ENCODE peak calls at places on chromosomes 2 and 18, in eight cellular contexts. One of them, this sample, is unnamed.

GRCh38 chr2:55995206-55995605 is 71.6 kb upstream of the EFEMP1 start:
- DNase-seq in T-cell: no peak
- DNase-seq in activated gamma-delta T cell treated with Interleukin-2 at 50 U/mL for 16 hours: no peak
- DNase-seq in central memory CD4-positive, alpha-beta T cell: no peak
- DNase-seq in Kasumi-1: no peak
- DNase-seq in GOT3: no peak
- DNase-seq in activated naive CD4-positive, alpha-beta T cell: no peak
- DNase-seq in germinal center: no peak
- DNase-seq in this sample: no peak

GRCh38 chr2:108585446-108585845 is 51.2 kb downstream of the LIMS1 start:
- DNase-seq in germinal center: no peak
- DNase-seq in Kasumi-1: no peak
- DNase-seq in central memory CD4-positive, alpha-beta T cell: no peak
- DNase-seq in activated naive CD4-positive, alpha-beta T cell: no peak
- DNase-seq in GOT3: no peak
- DNase-seq in T-cell: no peak
- DNase-seq in activated gamma-delta T cell treated with Interleukin-2 at 50 U/mL for 16 hours: no peak
- DNase-seq in this sample: no peak

GRCh38 chr18:47411159-47411558 is 159.7 kb upstream of the SKOR2 start:
- DNase-seq in activated gamma-delta T cell treated with Interleukin-2 at 50 U/mL for 16 hours: no peak
- DNase-seq in central memory CD4-positive, alpha-beta T cell: no peak
- DNase-seq in T-cell: no peak
- DNase-seq in Kasumi-1: no peak
- DNase-seq in GOT3: no peak
- DNase-seq in activated naive CD4-positive, alpha-beta T cell: no peak
- DNase-seq in germinal center: no peak
- DNase-seq in this sample: no peak

GRCh38 chr2:144078802-144079386 is 441.0 kb downstream of the ZEB2 start:
- DNase-seq in Kasumi-1: no peak
- DNase-seq in T-cell: no peak
- DNase-seq in GOT3: no peak
- DNase-seq in activated gamma-delta T cell treated with Interleukin-2 at 50 U/mL for 16 hours: no peak
- DNase-seq in activated naive CD4-positive, alpha-beta T cell: no peak
- DNase-seq in central memory CD4-positive, alpha-beta T cell: no peak
- DNase-seq in germinal center: no peak
- DNase-seq in this sample: no peak

GRCh38 chr2:180010701-180011100 is 3.6 kb upstream of the CWC22 start:
- DNase-seq in GOT3: no peak
- DNase-seq in germinal center: no peak
- DNase-seq in activated gamma-delta T cell treated with Interleukin-2 at 50 U/mL for 16 hours: no peak
- DNase-seq in T-cell: no peak
- DNase-seq in activated naive CD4-positive, alpha-beta T cell: no peak
- DNase-seq in Kasumi-1: peak; percentile 23
- DNase-seq in central memory CD4-positive, alpha-beta T cell: no peak
- DNase-seq in this sample: no peak

GRCh38 chr18:489244-490023 is 11.1 kb downstream of the COLEC12 start:
- DNase-seq in activated gamma-delta T cell treated with Interleukin-2 at 50 U/mL for 16 hours: no peak
- DNase-seq in activated naive CD4-positive, alpha-beta T cell: no peak
- DNase-seq in germinal center: no peak
- DNase-seq in central memory CD4-positive, alpha-beta T cell: no peak
- DNase-seq in Kasumi-1: no peak
- DNase-seq in T-cell: no peak
- DNase-seq in GOT3: no peak
- DNase-seq in this sample: no peak

GRCh38 chr2:159680692-159681091 is 31.6 kb upstream of the MARCHF7 start:
- DNase-seq in central memory CD4-positive, alpha-beta T cell: no peak
- DNase-seq in T-cell: no peak
- DNase-seq in activated gamma-delta T cell treated with Interleukin-2 at 50 U/mL for 16 hours: no peak
- DNase-seq in germinal center: no peak
- DNase-seq in GOT3: no peak
- DNase-seq in Kasumi-1: no peak
- DNase-seq in activated naive CD4-positive, alpha-beta T cell: no peak
- DNase-seq in this sample: no peak

GRCh38 chr2:54386993-54387590 is 69.0 kb upstream of the SPTBN1 start:
- DNase-seq in GOT3: no peak
- DNase-seq in central memory CD4-positive, alpha-beta T cell: no peak
- DNase-seq in Kasumi-1: no peak
- DNase-seq in activated naive CD4-positive, alpha-beta T cell: no peak
- DNase-seq in T-cell: no peak
- DNase-seq in germinal center: no peak
- DNase-seq in activated gamma-delta T cell treated with Interleukin-2 at 50 U/mL for 16 hours: no peak
- DNase-seq in this sample: no peak

GRCh38 chr2:206203331-206203730 is 43.6 kb downstream of the EEF1B2 start:
- DNase-seq in activated naive CD4-positive, alpha-beta T cell: no peak
- DNase-seq in T-cell: no peak
- DNase-seq in activated gamma-delta T cell treated with Interleukin-2 at 50 U/mL for 16 hours: no peak
- DNase-seq in Kasumi-1: no peak
- DNase-seq in GOT3: no peak
- DNase-seq in germinal center: no peak
- DNase-seq in central memory CD4-positive, alpha-beta T cell: no peak
- DNase-seq in this sample: no peak

GRCh38 chr2:86275962-86276361 is 61.5 kb downstream of the REEP1 start:
- DNase-seq in activated naive CD4-positive, alpha-beta T cell: no peak
- DNase-seq in Kasumi-1: no peak
- DNase-seq in germinal center: no peak
- DNase-seq in GOT3: no peak
- DNase-seq in activated gamma-delta T cell treated with Interleukin-2 at 50 U/mL for 16 hours: no peak
- DNase-seq in central memory CD4-positive, alpha-beta T cell: no peak
- DNase-seq in T-cell: no peak
- DNase-seq in this sample: no peak

GRCh38 chr2:28360066-28360741 is 32.5 kb upstream of the FOSL2 start:
- DNase-seq in germinal center: no peak
- DNase-seq in Kasumi-1: no peak
- DNase-seq in central memory CD4-positive, alpha-beta T cell: no peak
- DNase-seq in activated gamma-delta T cell treated with Interleukin-2 at 50 U/mL for 16 hours: no peak
- DNase-seq in T-cell: no peak
- DNase-seq in activated naive CD4-positive, alpha-beta T cell: no peak
- DNase-seq in GOT3: no peak
- DNase-seq in this sample: no peak

GRCh38 chr2:44553456-44553855 is 191.7 kb downstream of the CAMKMT start:
- DNase-seq in central memory CD4-positive, alpha-beta T cell: no peak
- DNase-seq in activated naive CD4-positive, alpha-beta T cell: no peak
- DNase-seq in GOT3: no peak
- DNase-seq in Kasumi-1: no peak
- DNase-seq in activated gamma-delta T cell treated with Interleukin-2 at 50 U/mL for 16 hours: no peak
- DNase-seq in germinal center: no peak
- DNase-seq in T-cell: no peak
- DNase-seq in this sample: no peak

GRCh38 chr2:79971807-79972206 is 332.7 kb downstream of the LRRTM1 start:
- DNase-seq in T-cell: no peak
- DNase-seq in GOT3: no peak
- DNase-seq in central memory CD4-positive, alpha-beta T cell: no peak
- DNase-seq in germinal center: no peak
- DNase-seq in Kasumi-1: no peak
- DNase-seq in activated gamma-delta T cell treated with Interleukin-2 at 50 U/mL for 16 hours: no peak
- DNase-seq in activated naive CD4-positive, alpha-beta T cell: no peak
- DNase-seq in this sample: no peak

GRCh38 chr18:70377317-70377799 is 88.5 kb downstream of the SOCS6 start:
- DNase-seq in central memory CD4-positive, alpha-beta T cell: no peak
- DNase-seq in germinal center: no peak
- DNase-seq in Kasumi-1: no peak
- DNase-seq in T-cell: no peak
- DNase-seq in activated naive CD4-positive, alpha-beta T cell: no peak
- DNase-seq in GOT3: no peak
- DNase-seq in activated gamma-delta T cell treated with Interleukin-2 at 50 U/mL for 16 hours: no peak
- DNase-seq in this sample: no peak

GRCh38 chr2:98701230-98701629 is 29.7 kb downstream of the MGAT4A start:
- DNase-seq in germinal center: no peak
- DNase-seq in central memory CD4-positive, alpha-beta T cell: no peak
- DNase-seq in activated gamma-delta T cell treated with Interleukin-2 at 50 U/mL for 16 hours: no peak
- DNase-seq in GOT3: no peak
- DNase-seq in Kasumi-1: no peak
- DNase-seq in activated naive CD4-positive, alpha-beta T cell: no peak
- DNase-seq in T-cell: no peak
- DNase-seq in this sample: no peak

GRCh38 chr2:17672583-17673317 is 80.9 kb downstream of the SMC6 start:
- DNase-seq in germinal center: no peak
- DNase-seq in activated gamma-delta T cell treated with Interleukin-2 at 50 U/mL for 16 hours: no peak
- DNase-seq in central memory CD4-positive, alpha-beta T cell: no peak
- DNase-seq in T-cell: no peak
- DNase-seq in GOT3: no peak
- DNase-seq in Kasumi-1: peak; percentile 8
- DNase-seq in activated naive CD4-positive, alpha-beta T cell: no peak
- DNase-seq in this sample: no peak

GRCh38 chr2:57693965-57694364 is 352.6 kb upstream of the VRK2 start:
- DNase-seq in T-cell: no peak
- DNase-seq in germinal center: no peak
- DNase-seq in GOT3: no peak
- DNase-seq in Kasumi-1: no peak
- DNase-seq in central memory CD4-positive, alpha-beta T cell: no peak
- DNase-seq in activated naive CD4-positive, alpha-beta T cell: no peak
- DNase-seq in activated gamma-delta T cell treated with Interleukin-2 at 50 U/mL for 16 hours: no peak
- DNase-seq in this sample: no peak

GRCh38 chr2:239357954-239358754 is 42.7 kb downstream of the HDAC4 start:
- DNase-seq in GOT3: no peak
- DNase-seq in activated gamma-delta T cell treated with Interleukin-2 at 50 U/mL for 16 hours: no peak
- DNase-seq in Kasumi-1: no peak
- DNase-seq in germinal center: no peak
- DNase-seq in activated naive CD4-positive, alpha-beta T cell: no peak
- DNase-seq in central memory CD4-positive, alpha-beta T cell: no peak
- DNase-seq in T-cell: no peak
- DNase-seq in this sample: no peak

GRCh38 chr2:211364911-211365310 is 808.5 kb downstream of the CPS1 start:
- DNase-seq in central memory CD4-positive, alpha-beta T cell: no peak
- DNase-seq in activated naive CD4-positive, alpha-beta T cell: no peak
- DNase-seq in activated gamma-delta T cell treated with Interleukin-2 at 50 U/mL for 16 hours: no peak
- DNase-seq in T-cell: no peak
- DNase-seq in Kasumi-1: no peak
- DNase-seq in GOT3: no peak
- DNase-seq in germinal center: no peak
- DNase-seq in this sample: no peak

GRCh38 chr18:50055474-50055873 is 139.5 kb downstream of the MYO5B start:
- DNase-seq in germinal center: no peak
- DNase-seq in GOT3: no peak
- DNase-seq in T-cell: no peak
- DNase-seq in Kasumi-1: no peak
- DNase-seq in activated naive CD4-positive, alpha-beta T cell: no peak
- DNase-seq in activated gamma-delta T cell treated with Interleukin-2 at 50 U/mL for 16 hours: no peak
- DNase-seq in central memory CD4-positive, alpha-beta T cell: no peak
- DNase-seq in this sample: no peak

GRCh38 chr2:563512-563911 is 113.7 kb downstream of the TMEM18 start:
- DNase-seq in Kasumi-1: no peak
- DNase-seq in T-cell: no peak
- DNase-seq in germinal center: no peak
- DNase-seq in GOT3: no peak
- DNase-seq in activated naive CD4-positive, alpha-beta T cell: no peak
- DNase-seq in central memory CD4-positive, alpha-beta T cell: no peak
- DNase-seq in activated gamma-delta T cell treated with Interleukin-2 at 50 U/mL for 16 hours: no peak
- DNase-seq in this sample: no peak

GRCh38 chr2:176562359-176563043 is 293.3 kb downstream of the MTX2 start:
- DNase-seq in central memory CD4-positive, alpha-beta T cell: no peak
- DNase-seq in activated gamma-delta T cell treated with Interleukin-2 at 50 U/mL for 16 hours: no peak
- DNase-seq in activated naive CD4-positive, alpha-beta T cell: no peak
- DNase-seq in GOT3: no peak
- DNase-seq in Kasumi-1: peak; percentile 31
- DNase-seq in T-cell: no peak
- DNase-seq in germinal center: no peak
- DNase-seq in this sample: no peak

GRCh38 chr2:45237850-45238542 is 228.7 kb upstream of the SIX2 start:
- DNase-seq in activated gamma-delta T cell treated with Interleukin-2 at 50 U/mL for 16 hours: no peak
- DNase-seq in Kasumi-1: peak; percentile 55
- DNase-seq in activated naive CD4-positive, alpha-beta T cell: no peak
- DNase-seq in GOT3: peak; percentile 36
- DNase-seq in germinal center: no peak
- DNase-seq in T-cell: no peak
- DNase-seq in central memory CD4-positive, alpha-beta T cell: no peak
- DNase-seq in this sample: no peak

GRCh38 chr2:231110551-231110950 is 14.3 kb downstream of the HTR2B start:
- DNase-seq in central memory CD4-positive, alpha-beta T cell: no peak
- DNase-seq in germinal center: no peak
- DNase-seq in activated naive CD4-positive, alpha-beta T cell: no peak
- DNase-seq in T-cell: no peak
- DNase-seq in GOT3: no peak
- DNase-seq in Kasumi-1: peak; percentile 1
- DNase-seq in activated gamma-delta T cell treated with Interleukin-2 at 50 U/mL for 16 hours: no peak
- DNase-seq in this sample: no peak

GRCh38 chr2:42723465-42723864 is 40.5 kb downstream of the OXER1 start:
- DNase-seq in GOT3: no peak
- DNase-seq in germinal center: no peak
- DNase-seq in central memory CD4-positive, alpha-beta T cell: no peak
- DNase-seq in activated naive CD4-positive, alpha-beta T cell: no peak
- DNase-seq in Kasumi-1: no peak
- DNase-seq in T-cell: no peak
- DNase-seq in activated gamma-delta T cell treated with Interleukin-2 at 50 U/mL for 16 hours: no peak
- DNase-seq in this sample: no peak

GRCh38 chr2:235483313-235483712 is 10.5 kb upstream of the AGAP1 start:
- DNase-seq in germinal center: no peak
- DNase-seq in T-cell: no peak
- DNase-seq in activated naive CD4-positive, alpha-beta T cell: no peak
- DNase-seq in GOT3: no peak
- DNase-seq in activated gamma-delta T cell treated with Interleukin-2 at 50 U/mL for 16 hours: no peak
- DNase-seq in central memory CD4-positive, alpha-beta T cell: no peak
- DNase-seq in Kasumi-1: no peak
- DNase-seq in this sample: no peak

GRCh38 chr2:219724628-219725027 is 97.2 kb downstream of the SLC4A3 start:
- DNase-seq in Kasumi-1: no peak
- DNase-seq in T-cell: no peak
- DNase-seq in activated gamma-delta T cell treated with Interleukin-2 at 50 U/mL for 16 hours: no peak
- DNase-seq in activated naive CD4-positive, alpha-beta T cell: no peak
- DNase-seq in GOT3: no peak
- DNase-seq in germinal center: no peak
- DNase-seq in central memory CD4-positive, alpha-beta T cell: no peak
- DNase-seq in this sample: no peak

GRCh38 chr2:196170681-196171247 is 614 bp downstream of the STK17B start:
- DNase-seq in activated naive CD4-positive, alpha-beta T cell: peak; percentile 43
- DNase-seq in Kasumi-1: peak; percentile 72
- DNase-seq in central memory CD4-positive, alpha-beta T cell: peak; percentile 69
- DNase-seq in activated gamma-delta T cell treated with Interleukin-2 at 50 U/mL for 16 hours: peak; percentile 32
- DNase-seq in T-cell: peak; percentile 47
- DNase-seq in GOT3: no peak
- DNase-seq in germinal center: no peak
- DNase-seq in this sample: peak; percentile 50

GRCh38 chr2:168156661-168157060 is 90.7 kb downstream of the STK39 start:
- DNase-seq in activated naive CD4-positive, alpha-beta T cell: no peak
- DNase-seq in central memory CD4-positive, alpha-beta T cell: no peak
- DNase-seq in GOT3: no peak
- DNase-seq in germinal center: no peak
- DNase-seq in Kasumi-1: no peak
- DNase-seq in T-cell: no peak
- DNase-seq in activated gamma-delta T cell treated with Interleukin-2 at 50 U/mL for 16 hours: no peak
- DNase-seq in this sample: no peak

GRCh38 chr2:225037374-225038075 is 4.7 kb downstream of the DOCK10 start:
- DNase-seq in activated gamma-delta T cell treated with Interleukin-2 at 50 U/mL for 16 hours: no peak
- DNase-seq in central memory CD4-positive, alpha-beta T cell: no peak
- DNase-seq in Kasumi-1: no peak
- DNase-seq in T-cell: no peak
- DNase-seq in activated naive CD4-positive, alpha-beta T cell: no peak
- DNase-seq in germinal center: no peak
- DNase-seq in GOT3: no peak
- DNase-seq in this sample: no peak

GRCh38 chr2:101843048-101843447 is 145.5 kb downstream of the MAP4K4 start:
- DNase-seq in activated gamma-delta T cell treated with Interleukin-2 at 50 U/mL for 16 hours: no peak
- DNase-seq in central memory CD4-positive, alpha-beta T cell: no peak
- DNase-seq in T-cell: no peak
- DNase-seq in activated naive CD4-positive, alpha-beta T cell: no peak
- DNase-seq in Kasumi-1: no peak
- DNase-seq in germinal center: no peak
- DNase-seq in GOT3: no peak
- DNase-seq in this sample: no peak

GRCh38 chr18:39862341-39862740 is 2092.7 kb upstream of the PIK3C3 start:
- DNase-seq in activated naive CD4-positive, alpha-beta T cell: no peak
- DNase-seq in central memory CD4-positive, alpha-beta T cell: no peak
- DNase-seq in activated gamma-delta T cell treated with Interleukin-2 at 50 U/mL for 16 hours: no peak
- DNase-seq in germinal center: no peak
- DNase-seq in T-cell: no peak
- DNase-seq in GOT3: no peak
- DNase-seq in Kasumi-1: no peak
- DNase-seq in this sample: no peak

GRCh38 chr2:38462121-38462634 is 85.1 kb upstream of the ATL2 start:
- DNase-seq in T-cell: no peak
- DNase-seq in activated naive CD4-positive, alpha-beta T cell: no peak
- DNase-seq in central memory CD4-positive, alpha-beta T cell: no peak
- DNase-seq in GOT3: peak; percentile 13
- DNase-seq in Kasumi-1: peak; percentile 71
- DNase-seq in activated gamma-delta T cell treated with Interleukin-2 at 50 U/mL for 16 hours: no peak
- DNase-seq in germinal center: no peak
- DNase-seq in this sample: no peak

GRCh38 chr2:151727593-151728552 is 6.4 kb downstream of the NEB start:
- DNase-seq in GOT3: no peak
- DNase-seq in central memory CD4-positive, alpha-beta T cell: no peak
- DNase-seq in Kasumi-1: no peak
- DNase-seq in activated gamma-delta T cell treated with Interleukin-2 at 50 U/mL for 16 hours: no peak
- DNase-seq in activated naive CD4-positive, alpha-beta T cell: no peak
- DNase-seq in germinal center: no peak
- DNase-seq in T-cell: no peak
- DNase-seq in this sample: no peak